ENCODE peak calls at places on chromosome 5, in nine cellular contexts. F is SJSA1; A is tibial artery; S is fibroblast of lung; C is CD8-positive, alpha-beta memory T cell; Z is small intestine; D is right atrium auricular region; X is psoas muscle; H is cardiac muscle cell. W is an unnamed sample.

GRCh38 chr5:79140553-79140952 is 28.9 kb downstream of the BHMT start:
- DNase-seq in H (no peak), X (no peak), C (no peak), D (no peak), A (no peak), F (no peak), S (no peak), Z (no peak), W (no peak)

GRCh38 chr5:53031695-53032096 is 42.5 kb downstream of the ITGA2 start:
- DNase-seq in Z (peak; percentile 27), X (no peak), A (no peak), D (no peak), H (peak; percentile 38), C (no peak), S (peak; percentile 89), F (peak; percentile 89), W (no peak)

GRCh38 chr5:141839015-141839513 is 39.1 kb downstream of the PCDH1 start:
- DNase-seq in D (no peak), C (no peak), F (no peak), S (no peak), X (no peak), Z (no peak), A (no peak), H (no peak), W (no peak)

GRCh38 chr5:92886751-92887150 is 694.3 kb downstream of the NR2F1-AS1 start:
- DNase-seq in F (no peak), C (no peak), S (no peak), A (no peak), H (no peak), X (no peak), Z (no peak), D (no peak), W (no peak)

GRCh38 chr5:56639491-56639890 is 175.9 kb upstream of the MAP3K1 start:
- DNase-seq in C (no peak), Z (peak; percentile 84), X (no peak), F (no peak), H (no peak), A (no peak), S (no peak), D (no peak), W (no peak)

GRCh38 chr5:125281662-125282061 is 535.2 kb upstream of the ZNF608 start:
- DNase-seq in H (peak; percentile 22), C (no peak), F (no peak), S (no peak), D (no peak), X (no peak), A (no peak), Z (no peak), W (no peak)

GRCh38 chr5:31944683-31945445 is 229.3 kb downstream of the GOLPH3 start:
- DNase-seq in X (no peak), D (no peak), A (no peak), F (no peak), S (peak; percentile 78), Z (peak; percentile 23), C (no peak), H (no peak), W (no peak)

GRCh38 chr5:151520294-151520693 is 70.8 kb downstream of the FAT2 start:
- DNase-seq in Z (no peak), D (no peak), S (no peak), C (no peak), A (no peak), H (peak; percentile 19), F (no peak), X (no peak), W (no peak)

GRCh38 chr5:160565376-160565775 is 143.7 kb downstream of the PTTG1 start:
- DNase-seq in S (no peak), Z (no peak), A (no peak), D (no peak), H (no peak), C (no peak), X (no peak), F (no peak), W (no peak)

GRCh38 chr5:73823508-73823925 is 197.5 kb downstream of the ARHGEF28 start:
- DNase-seq in D (no peak), H (no peak), S (no peak), X (no peak), Z (no peak), C (no peak), F (no peak), A (no peak), W (no peak)

GRCh38 chr5:138966236-138966985 is 91.3 kb upstream of the LRRTM2 start:
- DNase-seq in X (no peak), C (no peak), F (no peak), A (no peak), Z (no peak), S (no peak), H (no peak), D (no peak), W (no peak)

GRCh38 chr5:149371296-149371962 is 7.7 kb downstream of the IL17B start:
- DNase-seq in C (peak; percentile 57), H (peak; percentile 74), X (peak; percentile 56), Z (peak; percentile 74), D (no peak), A (no peak), F (peak; percentile 54), S (peak; percentile 45), W (peak; percentile 85)

GRCh38 chr5:77558266-77558665 is 66.2 kb upstream of the WDR41 start:
- DNase-seq in F (no peak), D (no peak), C (no peak), S (no peak), H (no peak), A (no peak), Z (no peak), X (no peak), W (no peak)

GRCh38 chr5:64160196-64160595 is 5.4 kb upstream of the RNF180 start:
- DNase-seq in X (no peak), F (no peak), H (no peak), A (no peak), Z (no peak), C (no peak), D (no peak), S (no peak), W (no peak)

DNA sequence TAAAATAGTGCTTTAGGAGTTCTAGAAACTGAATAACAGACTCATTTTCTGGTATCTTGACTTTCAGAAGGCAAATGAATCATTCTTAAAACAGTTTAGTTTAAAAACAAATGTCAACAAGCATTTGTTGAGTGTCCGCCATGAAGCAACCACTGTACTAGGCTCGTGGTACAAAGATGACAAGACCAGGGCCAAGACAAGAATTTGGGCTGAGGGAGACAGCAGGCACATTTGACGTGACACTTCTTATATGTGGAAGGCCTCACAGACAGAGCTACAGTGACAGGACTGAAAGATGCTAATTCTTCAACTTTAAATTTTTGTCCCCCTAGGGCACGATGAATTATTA is 14.4 kb upstream of the ZNF131 start:
- DNase-seq in Z (no peak), H (no peak), C (no peak), A (no peak), F (no peak), D (no peak), S (no peak), X (no peak), W (no peak)
- H3K27ac ChIP-seq in Z (no peak overlapping the region), H (no peak overlapping the region), C (no peak overlapping the region), A (peak overlapping the region; percentile 50), F (no peak overlapping the region), D (no peak overlapping the region), S (peak overlapping the region; percentile 62), X (peak overlapping the region; percentile 37), W (no peak overlapping the region)

DNA sequence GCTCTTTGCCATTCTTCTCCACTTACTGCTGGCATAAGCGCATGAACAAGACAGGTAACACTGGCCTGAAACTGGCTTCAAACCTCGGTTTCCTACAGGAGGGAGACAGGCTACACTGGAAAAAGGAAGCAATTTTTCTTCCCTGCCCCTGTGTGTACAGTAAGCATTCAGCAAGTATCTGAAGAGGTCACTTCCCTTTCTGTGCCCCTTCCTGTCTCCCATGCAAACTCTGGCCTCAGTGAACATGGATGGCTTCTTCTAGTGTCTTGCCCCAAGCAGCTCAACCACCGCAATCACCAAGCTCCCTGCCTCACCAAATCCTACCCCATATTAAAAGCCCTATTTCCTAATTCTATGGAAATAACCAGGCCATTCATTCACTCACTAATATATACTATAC is 42.4 kb downstream of the SERINC5 start:
- DNase-seq in F (no peak), X (no peak), S (no peak), A (no peak), D (no peak), Z (no peak), C (no peak), H (no peak), W (no peak)
- H3K4me1 ChIP-seq in F (peaks cover 7% of the 10 kb centered on the region), X (peaks cover 20% of the 10 kb centered on the region), S (peaks cover 2% of the 10 kb centered on the region), A (no peaks in the 10 kb centered on the region), D (no peaks in the 10 kb centered on the region), Z (peaks cover 9% of the 10 kb centered on the region), C (peaks cover 93% of the 10 kb centered on the region), H (peaks cover 59% of the 10 kb centered on the region), W (no peaks in the 10 kb centered on the region)

GRCh38 chr5:6194261-6194875 is 184.0 kb downstream of the MED10 start:
- DNase-seq in Z (no peak), X (no peak), H (no peak), A (no peak), C (no peak), S (no peak), D (peak; percentile 47), F (no peak), W (no peak)
- H3K27ac ChIP-seq in Z (no peak overlapping the region), X (no peak overlapping the region), H (no peak overlapping the region), A (no peak overlapping the region), C (no peak overlapping the region), S (no peak overlapping the region), D (no peak overlapping the region), F (no peak overlapping the region), W (no peak overlapping the region)

GRCh38 chr5:154403776-154404387 is 41.9 kb upstream of the SAP30L start:
- DNase-seq in Z (no peak), S (no peak), D (no peak), F (no peak), X (no peak), A (no peak), C (no peak), H (no peak), W (no peak)

GRCh38 chr5:154406826-154407225 is 39.0 kb upstream of the SAP30L start:
- DNase-seq in S (no peak), C (no peak), H (no peak), Z (no peak), X (no peak), D (no peak), A (no peak), F (no peak), W (no peak)

GRCh38 chr5:154403234-154403633 is 42.6 kb upstream of the SAP30L start:
- DNase-seq in S (no peak), H (no peak), C (no peak), Z (no peak), F (no peak), D (no peak), A (no peak), X (no peak), W (no peak)

GRCh38 chr5:154406231-154406630 is 39.6 kb upstream of the SAP30L start:
- DNase-seq in X (no peak), F (peak; percentile 48), Z (peak; percentile 50), A (no peak), C (no peak), S (no peak), H (no peak), D (no peak), W (no peak)

DNA sequence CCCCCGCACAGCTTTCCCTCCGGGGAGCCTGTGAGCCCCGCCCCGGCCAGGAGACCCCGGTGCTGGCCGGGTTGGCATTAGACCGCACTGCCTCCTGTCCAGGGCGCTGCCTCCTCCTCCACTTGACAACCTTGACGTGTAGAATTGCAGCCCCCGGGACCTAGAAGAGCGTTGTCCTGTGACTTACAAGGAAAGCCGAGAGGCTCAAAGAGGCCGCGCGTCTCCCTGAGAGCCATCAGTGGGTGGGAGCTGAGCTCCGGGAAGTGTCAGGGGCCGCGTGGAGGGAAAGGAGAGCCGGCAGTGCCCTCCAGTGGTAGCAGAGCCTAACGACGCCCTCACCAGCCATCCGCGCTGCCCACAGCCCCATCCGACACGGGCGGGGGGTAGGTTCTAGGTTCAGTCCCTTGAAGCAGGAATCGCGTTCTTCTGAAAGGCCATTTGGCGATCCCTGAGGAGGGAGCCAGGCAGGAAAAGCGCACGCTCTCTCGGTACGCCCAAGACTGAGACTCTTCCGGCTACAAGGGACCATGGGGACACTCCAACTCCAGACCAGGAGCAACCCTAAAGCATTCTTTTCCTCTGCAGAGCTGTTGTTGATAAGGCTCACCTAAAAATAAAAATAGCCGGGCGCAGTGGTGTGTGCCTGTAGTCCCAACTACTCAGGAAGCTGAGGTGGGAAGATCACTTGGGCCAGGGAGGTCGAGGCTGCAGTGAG is 40.6 kb upstream of the SAP30L start:
- DNase-seq in S (peak; percentile 69), C (peak; percentile 54), H (peak; percentile 90), D (peak; percentile 79), F (peak; percentile 84), A (peak; percentile 76), Z (peak; percentile 70), X (peak; percentile 79), W (peak; percentile 88)
- H3K4me1 ChIP-seq in S (peaks cover 4% of the 10 kb centered on the region), C (peaks cover 8% of the 10 kb centered on the region), H (peaks cover 10% of the 10 kb centered on the region), D (no peaks in the 10 kb centered on the region), F (peaks cover 21% of the 10 kb centered on the region), A (peaks cover 3% of the 10 kb centered on the region), Z (no peaks in the 10 kb centered on the region), X (peaks cover 8% of the 10 kb centered on the region), W (no peaks in the 10 kb centered on the region)

W was measured in aorta.